ENCODE peak calls at places on chromosomes 13 and 19, in ten cellular contexts. One of them, this sample, is unnamed.

GRCh38 chr19:46133101-46133627 is 8.7 kb upstream of the IGFL3 start:
- DNase-seq in GM23338: peak
- DNase-seq in activated B cell treated with CpG ODN at 0.5 μM for 24 hours: no peak
- DNase-seq in heart left ventricle: peak
- DNase-seq in CD14-positive monocyte: no peak
- DNase-seq in BJ: peak
- DNase-seq in IMR-90: peak
- DNase-seq in kidney: no peak
- DNase-seq in H9: peak
- DNase-seq in CD4-positive, alpha-beta T cell: no peak
- DNase-seq in this sample: no peak

GRCh38 chr13:22135446-22135845 is 464.6 kb downstream of the FGF9 start:
- DNase-seq in GM23338: no peak
- DNase-seq in activated B cell treated with CpG ODN at 0.5 μM for 24 hours: no peak
- DNase-seq in heart left ventricle: no peak
- DNase-seq in CD14-positive monocyte: no peak
- DNase-seq in BJ: no peak
- DNase-seq in IMR-90: no peak
- DNase-seq in kidney: no peak
- DNase-seq in H9: no peak
- DNase-seq in CD4-positive, alpha-beta T cell: no peak
- DNase-seq in this sample: no peak

GRCh38 chr13:112777637-112778406 is 88.0 kb downstream of the ATP11A start:
- DNase-seq in GM23338: no peak
- DNase-seq in activated B cell treated with CpG ODN at 0.5 μM for 24 hours: no peak
- DNase-seq in heart left ventricle: no peak
- DNase-seq in CD14-positive monocyte: no peak
- DNase-seq in BJ: no peak
- DNase-seq in IMR-90: no peak
- DNase-seq in kidney: no peak
- DNase-seq in H9: no peak
- DNase-seq in CD4-positive, alpha-beta T cell: no peak
- DNase-seq in this sample: no peak

GRCh38 chr13:99320693-99321481 is 13.7 kb upstream of the GPR183 start:
- DNase-seq in GM23338: no peak
- DNase-seq in activated B cell treated with CpG ODN at 0.5 μM for 24 hours: no peak
- DNase-seq in heart left ventricle: no peak
- DNase-seq in CD14-positive monocyte: peak
- DNase-seq in BJ: peak
- DNase-seq in IMR-90: peak
- DNase-seq in kidney: no peak
- DNase-seq in H9: no peak
- DNase-seq in CD4-positive, alpha-beta T cell: no peak
- DNase-seq in this sample: no peak

GRCh38 chr13:21671793-21672680 is 1.2 kb downstream of the FGF9 start:
- DNase-seq in GM23338: peak
- DNase-seq in activated B cell treated with CpG ODN at 0.5 μM for 24 hours: no peak
- DNase-seq in heart left ventricle: no peak
- DNase-seq in CD14-positive monocyte: no peak
- DNase-seq in BJ: no peak
- DNase-seq in IMR-90: no peak
- DNase-seq in kidney: no peak
- DNase-seq in H9: no peak
- DNase-seq in CD4-positive, alpha-beta T cell: no peak
- DNase-seq in this sample: no peak

GRCh38 chr19:40745402-40745780 is 4.9 kb downstream of the ACTMAP start:
- DNase-seq in GM23338: no peak
- DNase-seq in activated B cell treated with CpG ODN at 0.5 μM for 24 hours: no peak
- DNase-seq in heart left ventricle: no peak
- DNase-seq in CD14-positive monocyte: no peak
- DNase-seq in BJ: no peak
- DNase-seq in IMR-90: peak
- DNase-seq in kidney: no peak
- DNase-seq in H9: no peak
- DNase-seq in CD4-positive, alpha-beta T cell: no peak
- DNase-seq in this sample: no peak

GRCh38 chr13:75550159-75550567 is 572 bp downstream of the UCHL3 start:
- DNase-seq in GM23338: peak
- DNase-seq in activated B cell treated with CpG ODN at 0.5 μM for 24 hours: no peak
- DNase-seq in heart left ventricle: no peak
- DNase-seq in CD14-positive monocyte: no peak
- DNase-seq in BJ: peak
- DNase-seq in IMR-90: peak
- DNase-seq in kidney: no peak
- DNase-seq in H9: no peak
- DNase-seq in CD4-positive, alpha-beta T cell: no peak
- DNase-seq in this sample: peak

GRCh38 chr19:54463531-54464043 is at the start of gene LENG9:
- DNase-seq in GM23338: peak
- DNase-seq in activated B cell treated with CpG ODN at 0.5 μM for 24 hours: peak
- DNase-seq in heart left ventricle: peak
- DNase-seq in CD14-positive monocyte: peak
- DNase-seq in BJ: peak
- DNase-seq in IMR-90: peak
- DNase-seq in kidney: peak
- DNase-seq in H9: peak
- DNase-seq in CD4-positive, alpha-beta T cell: peak
- DNase-seq in this sample: peak

GRCh38 chr19:8371011-8371804 is 7.3 kb downstream of the ANGPTL4 start:
- DNase-seq in GM23338: no peak
- DNase-seq in activated B cell treated with CpG ODN at 0.5 μM for 24 hours: no peak
- DNase-seq in heart left ventricle: no peak
- DNase-seq in CD14-positive monocyte: no peak
- DNase-seq in BJ: no peak
- DNase-seq in IMR-90: no peak
- DNase-seq in kidney: no peak
- DNase-seq in H9: no peak
- DNase-seq in CD4-positive, alpha-beta T cell: no peak
- DNase-seq in this sample: no peak

GRCh38 chr19:18292810-18293641 is 11.6 kb upstream of the JUND start:
- DNase-seq in GM23338: peak
- DNase-seq in activated B cell treated with CpG ODN at 0.5 μM for 24 hours: peak
- DNase-seq in heart left ventricle: peak
- DNase-seq in CD14-positive monocyte: peak
- DNase-seq in BJ: no peak
- DNase-seq in IMR-90: peak
- DNase-seq in kidney: peak
- DNase-seq in H9: peak
- DNase-seq in CD4-positive, alpha-beta T cell: no peak
- DNase-seq in this sample: peak

GRCh38 chr19:54415208-54415900 is at the start of gene TTYH1:
- DNase-seq in GM23338: peak
- DNase-seq in activated B cell treated with CpG ODN at 0.5 μM for 24 hours: peak
- DNase-seq in heart left ventricle: no peak
- DNase-seq in CD14-positive monocyte: no peak
- DNase-seq in BJ: no peak
- DNase-seq in IMR-90: no peak
- DNase-seq in kidney: peak
- DNase-seq in H9: peak
- DNase-seq in CD4-positive, alpha-beta T cell: no peak
- DNase-seq in this sample: no peak

GRCh38 chr19:2168619-2169424 is 5.1 kb downstream of the DOT1L start:
- DNase-seq in GM23338: no peak
- DNase-seq in activated B cell treated with CpG ODN at 0.5 μM for 24 hours: peak
- DNase-seq in heart left ventricle: peak
- DNase-seq in CD14-positive monocyte: peak
- DNase-seq in BJ: peak
- DNase-seq in IMR-90: peak
- DNase-seq in kidney: peak
- DNase-seq in H9: peak
- DNase-seq in CD4-positive, alpha-beta T cell: no peak
- DNase-seq in this sample: no peak
- TF ChIP-seq CTCF in GM23338: no peak
- TF ChIP-seq CTCF in activated B cell treated with CpG ODN at 0.5 μM for 24 hours: no peak
- TF ChIP-seq CTCF in heart left ventricle: peak
- TF ChIP-seq CTCF in CD14-positive monocyte: no peak
- TF ChIP-seq CTCF in BJ: no peak
- TF ChIP-seq CTCF in IMR-90: no peak
- TF ChIP-seq CTCF in kidney: no peak
- TF ChIP-seq CTCF in H9: no peak
- TF ChIP-seq CTCF in CD4-positive, alpha-beta T cell: no peak
- TF ChIP-seq CTCF in this sample: no peak

DNA sequence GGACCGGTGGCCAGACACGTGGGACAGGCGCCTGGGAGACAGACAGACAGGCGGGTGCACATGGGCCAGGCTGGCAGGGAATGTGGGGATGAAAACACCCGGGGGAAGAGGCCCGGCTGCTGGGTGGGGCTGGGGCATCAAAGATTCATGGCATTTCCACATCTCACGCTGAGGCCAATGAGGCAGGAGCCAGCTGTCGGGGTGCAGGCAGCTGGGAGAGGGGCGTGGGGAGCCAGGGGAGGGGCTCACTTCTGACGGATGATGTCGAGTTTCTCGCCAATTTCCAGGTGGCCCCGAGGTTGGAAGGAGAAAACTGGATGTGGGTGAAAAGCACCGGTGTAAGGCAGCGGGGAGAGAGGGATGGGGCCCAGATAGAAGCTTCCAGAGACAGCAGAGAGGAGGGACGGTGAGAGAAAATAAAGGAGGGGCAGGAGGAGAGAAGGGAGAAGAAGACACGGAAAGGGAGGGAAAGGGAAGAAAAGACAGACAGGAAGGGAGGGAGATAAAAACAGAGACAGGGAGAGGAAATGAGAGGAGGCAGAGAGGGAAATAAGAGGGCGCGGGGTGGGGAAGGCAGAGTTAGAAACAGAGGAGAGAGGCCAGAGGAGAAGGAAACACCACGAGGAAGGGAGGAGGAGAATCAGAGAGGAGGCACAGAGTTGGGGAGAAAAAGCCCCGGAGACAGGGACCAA is 8.0 kb upstream of the CCER2 start:
- DNase-seq in GM23338: no peak
- DNase-seq in activated B cell treated with CpG ODN at 0.5 μM for 24 hours: no peak
- DNase-seq in heart left ventricle: no peak
- DNase-seq in CD14-positive monocyte: no peak
- DNase-seq in BJ: no peak
- DNase-seq in IMR-90: no peak
- DNase-seq in kidney: no peak
- DNase-seq in H9: no peak
- DNase-seq in CD4-positive, alpha-beta T cell: no peak
- DNase-seq in this sample: no peak
- TF ChIP-seq CTCF in GM23338: no peak
- TF ChIP-seq CTCF in activated B cell treated with CpG ODN at 0.5 μM for 24 hours: no peak
- TF ChIP-seq CTCF in heart left ventricle: no peak
- TF ChIP-seq CTCF in CD14-positive monocyte: no peak
- TF ChIP-seq CTCF in BJ: no peak
- TF ChIP-seq CTCF in IMR-90: no peak
- TF ChIP-seq CTCF in kidney: no peak
- TF ChIP-seq CTCF in H9: no peak
- TF ChIP-seq CTCF in CD4-positive, alpha-beta T cell: no peak
- TF ChIP-seq CTCF in this sample: no peak

GRCh38 chr13:44739120-44739519 is 163.0 kb upstream of the TSC22D1 start:
- DNase-seq in GM23338: peak
- DNase-seq in activated B cell treated with CpG ODN at 0.5 μM for 24 hours: no peak
- DNase-seq in heart left ventricle: no peak
- DNase-seq in CD14-positive monocyte: no peak
- DNase-seq in BJ: no peak
- DNase-seq in IMR-90: no peak
- DNase-seq in kidney: no peak
- DNase-seq in H9: no peak
- DNase-seq in CD4-positive, alpha-beta T cell: no peak
- DNase-seq in this sample: no peak
- TF ChIP-seq CTCF in GM23338: peak
- TF ChIP-seq CTCF in activated B cell treated with CpG ODN at 0.5 μM for 24 hours: no peak
- TF ChIP-seq CTCF in heart left ventricle: no peak
- TF ChIP-seq CTCF in CD14-positive monocyte: no peak
- TF ChIP-seq CTCF in BJ: peak
- TF ChIP-seq CTCF in IMR-90: no peak
- TF ChIP-seq CTCF in kidney: no peak
- TF ChIP-seq CTCF in H9: peak
- TF ChIP-seq CTCF in CD4-positive, alpha-beta T cell: no peak
- TF ChIP-seq CTCF in this sample: no peak

DNA sequence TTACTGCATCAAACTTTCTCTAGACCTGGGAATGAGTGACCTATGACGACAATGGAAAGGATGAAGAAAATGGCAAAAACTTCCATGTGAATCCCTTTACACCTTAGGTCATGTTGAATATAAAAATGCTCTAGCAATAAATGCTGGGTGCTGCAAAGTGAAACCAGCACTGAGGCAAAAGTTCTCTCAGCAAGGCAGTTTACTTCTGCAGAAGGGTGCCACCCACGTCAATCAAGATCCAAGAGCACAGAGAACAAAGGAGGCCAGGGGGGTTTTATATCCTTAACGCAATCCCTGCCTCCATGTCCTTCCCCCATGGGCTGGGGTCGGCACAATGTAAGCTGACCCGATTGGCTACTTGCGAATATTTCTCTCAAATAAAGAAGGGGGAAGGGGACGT is 38.7 kb downstream of the ZNF333 start:
- DNase-seq in GM23338: no peak
- DNase-seq in activated B cell treated with CpG ODN at 0.5 μM for 24 hours: no peak
- DNase-seq in heart left ventricle: no peak
- DNase-seq in CD14-positive monocyte: no peak
- DNase-seq in BJ: no peak
- DNase-seq in IMR-90: no peak
- DNase-seq in kidney: no peak
- DNase-seq in H9: no peak
- DNase-seq in CD4-positive, alpha-beta T cell: no peak
- DNase-seq in this sample: no peak
- TF ChIP-seq CTCF in GM23338: no peak
- TF ChIP-seq CTCF in activated B cell treated with CpG ODN at 0.5 μM for 24 hours: no peak
- TF ChIP-seq CTCF in heart left ventricle: no peak
- TF ChIP-seq CTCF in CD14-positive monocyte: no peak
- TF ChIP-seq CTCF in BJ: no peak
- TF ChIP-seq CTCF in IMR-90: no peak
- TF ChIP-seq CTCF in kidney: no peak
- TF ChIP-seq CTCF in H9: no peak
- TF ChIP-seq CTCF in CD4-positive, alpha-beta T cell: no peak
- TF ChIP-seq CTCF in this sample: no peak

GRCh38 chr19:35154535-35155406 is at the start of gene FXYD5:
- DNase-seq in GM23338: peak
- DNase-seq in activated B cell treated with CpG ODN at 0.5 μM for 24 hours: peak
- DNase-seq in heart left ventricle: peak
- DNase-seq in CD14-positive monocyte: peak
- DNase-seq in BJ: no peak
- DNase-seq in IMR-90: peak
- DNase-seq in kidney: peak
- DNase-seq in H9: peak
- DNase-seq in CD4-positive, alpha-beta T cell: peak
- DNase-seq in this sample: no peak
- TF ChIP-seq CTCF in GM23338: no peak
- TF ChIP-seq CTCF in activated B cell treated with CpG ODN at 0.5 μM for 24 hours: no peak
- TF ChIP-seq CTCF in heart left ventricle: no peak
- TF ChIP-seq CTCF in CD14-positive monocyte: no peak
- TF ChIP-seq CTCF in BJ: peak
- TF ChIP-seq CTCF in IMR-90: no peak
- TF ChIP-seq CTCF in kidney: no peak
- TF ChIP-seq CTCF in H9: peak
- TF ChIP-seq CTCF in CD4-positive, alpha-beta T cell: no peak
- TF ChIP-seq CTCF in this sample: no peak

DNA sequence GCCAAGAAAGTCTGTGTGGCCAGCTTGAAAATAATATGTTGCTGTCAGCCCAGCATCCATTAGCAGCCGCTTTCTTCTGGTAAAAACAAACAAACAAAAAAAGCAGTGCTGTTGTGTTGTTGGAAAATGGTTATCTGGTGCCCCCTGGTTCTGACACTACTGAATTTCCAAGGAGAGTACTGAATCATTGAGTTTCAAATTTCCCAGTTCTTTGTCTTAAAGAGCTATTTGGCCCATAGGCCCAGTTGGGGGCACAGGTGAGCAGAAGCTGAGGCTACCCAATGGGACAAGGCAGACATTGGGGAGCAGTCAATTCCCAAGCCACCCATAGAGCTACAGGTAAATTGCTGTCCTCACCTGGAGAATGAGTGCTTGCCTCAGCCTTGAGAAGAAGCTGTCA is 995.9 kb downstream of the UQCRFS1 start:
- DNase-seq in GM23338: peak
- DNase-seq in activated B cell treated with CpG ODN at 0.5 μM for 24 hours: no peak
- DNase-seq in heart left ventricle: no peak
- DNase-seq in CD14-positive monocyte: no peak
- DNase-seq in BJ: no peak
- DNase-seq in IMR-90: no peak
- DNase-seq in kidney: no peak
- DNase-seq in H9: peak
- DNase-seq in CD4-positive, alpha-beta T cell: no peak
- DNase-seq in this sample: no peak
- TF ChIP-seq CTCF in GM23338: peak
- TF ChIP-seq CTCF in activated B cell treated with CpG ODN at 0.5 μM for 24 hours: no peak
- TF ChIP-seq CTCF in heart left ventricle: no peak
- TF ChIP-seq CTCF in CD14-positive monocyte: no peak
- TF ChIP-seq CTCF in BJ: no peak
- TF ChIP-seq CTCF in IMR-90: no peak
- TF ChIP-seq CTCF in kidney: no peak
- TF ChIP-seq CTCF in H9: peak
- TF ChIP-seq CTCF in CD4-positive, alpha-beta T cell: no peak
- TF ChIP-seq CTCF in this sample: no peak